ENCODE peak calls at places on chromosome 15, in eight cellular contexts. One of them, this sample, is unnamed.
A peak's percentile ranks its signal among the peaks of the same experiment; 100 is the strongest.

GRCh38 chr15:59131456-59131855 is 26.5 kb downstream of the CCNB2 start:
- DNase-seq in upper lobe of right lung: no peak
- DNase-seq in colonic mucosa: no peak
- DNase-seq in sigmoid colon: no peak
- DNase-seq in RWPE2: no peak
- DNase-seq in hepatocyte: no peak
- DNase-seq in left ventricle myocardium inferior: no peak
- DNase-seq in psoas muscle: no peak
- DNase-seq in this sample: no peak

GRCh38 chr15:63718590-63719035 is 115.1 kb downstream of the HERC1 start:
- DNase-seq in upper lobe of right lung: no peak
- DNase-seq in colonic mucosa: no peak
- DNase-seq in sigmoid colon: no peak
- DNase-seq in RWPE2: no peak
- DNase-seq in hepatocyte: peak; percentile 15
- DNase-seq in left ventricle myocardium inferior: no peak
- DNase-seq in psoas muscle: no peak
- DNase-seq in this sample: no peak

GRCh38 chr15:34359416-34359815 is 7.6 kb downstream of the LPCAT4 start:
- DNase-seq in upper lobe of right lung: peak; percentile 47
- DNase-seq in colonic mucosa: peak; percentile 57
- DNase-seq in sigmoid colon: no peak
- DNase-seq in RWPE2: peak; percentile 62
- DNase-seq in hepatocyte: no peak
- DNase-seq in left ventricle myocardium inferior: no peak
- DNase-seq in psoas muscle: no peak
- DNase-seq in this sample: no peak

GRCh38 chr15:97177135-97177704 is 783.3 kb upstream of the ARRDC4 start:
- DNase-seq in upper lobe of right lung: no peak
- DNase-seq in colonic mucosa: no peak
- DNase-seq in sigmoid colon: no peak
- DNase-seq in RWPE2: no peak
- DNase-seq in hepatocyte: peak; percentile 16
- DNase-seq in left ventricle myocardium inferior: no peak
- DNase-seq in psoas muscle: no peak
- DNase-seq in this sample: peak; percentile 32

GRCh38 chr15:75776075-75776443 is 63.4 kb upstream of the CSPG4 start:
- DNase-seq in upper lobe of right lung: no peak
- DNase-seq in colonic mucosa: no peak
- DNase-seq in sigmoid colon: no peak
- DNase-seq in RWPE2: no peak
- DNase-seq in hepatocyte: peak; percentile 33
- DNase-seq in left ventricle myocardium inferior: no peak
- DNase-seq in psoas muscle: no peak
- DNase-seq in this sample: no peak

GRCh38 chr15:25545017-25545416 is 106.2 kb upstream of the UBE3A start:
- DNase-seq in upper lobe of right lung: no peak
- DNase-seq in colonic mucosa: no peak
- DNase-seq in sigmoid colon: no peak
- DNase-seq in RWPE2: no peak
- DNase-seq in hepatocyte: no peak
- DNase-seq in left ventricle myocardium inferior: no peak
- DNase-seq in psoas muscle: no peak
- DNase-seq in this sample: peak; percentile 51

GRCh38 chr15:62940755-62941361 is 101.7 kb upstream of the TPM1 start:
- DNase-seq in upper lobe of right lung: no peak
- DNase-seq in colonic mucosa: peak; percentile 53
- DNase-seq in sigmoid colon: peak; percentile 92
- DNase-seq in RWPE2: no peak
- DNase-seq in hepatocyte: peak; percentile 65
- DNase-seq in left ventricle myocardium inferior: peak; percentile 71
- DNase-seq in psoas muscle: peak; percentile 83
- DNase-seq in this sample: peak; percentile 79

GRCh38 chr15:90762109-90762508 is 45.0 kb downstream of the BLM start:
- DNase-seq in upper lobe of right lung: peak; percentile 86
- DNase-seq in colonic mucosa: no peak
- DNase-seq in sigmoid colon: peak; percentile 79
- DNase-seq in RWPE2: no peak
- DNase-seq in hepatocyte: peak; percentile 50
- DNase-seq in left ventricle myocardium inferior: peak; percentile 77
- DNase-seq in psoas muscle: peak; percentile 64
- DNase-seq in this sample: no peak

GRCh38 chr15:68672781-68673205 is 94.0 kb downstream of the CORO2B start:
- DNase-seq in upper lobe of right lung: peak; percentile 43
- DNase-seq in colonic mucosa: no peak
- DNase-seq in sigmoid colon: peak; percentile 45
- DNase-seq in RWPE2: peak; percentile 50
- DNase-seq in hepatocyte: no peak
- DNase-seq in left ventricle myocardium inferior: no peak
- DNase-seq in psoas muscle: no peak
- DNase-seq in this sample: no peak

GRCh38 chr15:78879517-78880241 is 7.0 kb downstream of the MORF4L1 start:
- DNase-seq in upper lobe of right lung: no peak
- DNase-seq in colonic mucosa: no peak
- DNase-seq in sigmoid colon: no peak
- DNase-seq in RWPE2: no peak
- DNase-seq in hepatocyte: no peak
- DNase-seq in left ventricle myocardium inferior: no peak
- DNase-seq in psoas muscle: no peak
- DNase-seq in this sample: peak; percentile 19

GRCh38 chr15:59678620-59679019 is 10.5 kb downstream of the BNIP2 start:
- DNase-seq in upper lobe of right lung: no peak
- DNase-seq in colonic mucosa: no peak
- DNase-seq in sigmoid colon: no peak
- DNase-seq in RWPE2: no peak
- DNase-seq in hepatocyte: no peak
- DNase-seq in left ventricle myocardium inferior: no peak
- DNase-seq in psoas muscle: no peak
- DNase-seq in this sample: no peak

GRCh38 chr15:40439461-40440299 is 1.1 kb upstream of the BAHD1 start:
- DNase-seq in upper lobe of right lung: peak; percentile 80
- DNase-seq in colonic mucosa: peak; percentile 59
- DNase-seq in sigmoid colon: no peak
- DNase-seq in RWPE2: peak; percentile 78
- DNase-seq in hepatocyte: peak; percentile 72
- DNase-seq in left ventricle myocardium inferior: peak; percentile 42
- DNase-seq in psoas muscle: peak; percentile 42
- DNase-seq in this sample: peak; percentile 51

GRCh38 chr15:62549345-62549970 is 384.4 kb upstream of the C2CD4B start:
- DNase-seq in upper lobe of right lung: no peak
- DNase-seq in colonic mucosa: no peak
- DNase-seq in sigmoid colon: no peak
- DNase-seq in RWPE2: no peak
- DNase-seq in hepatocyte: peak; percentile 38
- DNase-seq in left ventricle myocardium inferior: no peak
- DNase-seq in psoas muscle: no peak
- DNase-seq in this sample: peak; percentile 53

GRCh38 chr15:62874933-62875625 is 167.5 kb upstream of the TPM1 start:
- DNase-seq in upper lobe of right lung: no peak
- DNase-seq in colonic mucosa: no peak
- DNase-seq in sigmoid colon: peak; percentile 88
- DNase-seq in RWPE2: no peak
- DNase-seq in hepatocyte: no peak
- DNase-seq in left ventricle myocardium inferior: no peak
- DNase-seq in psoas muscle: no peak
- DNase-seq in this sample: no peak

GRCh38 chr15:40702077-40702476 is 7.1 kb downstream of the RAD51 start:
- DNase-seq in upper lobe of right lung: no peak
- DNase-seq in colonic mucosa: no peak
- DNase-seq in sigmoid colon: no peak
- DNase-seq in RWPE2: no peak
- DNase-seq in hepatocyte: no peak
- DNase-seq in left ventricle myocardium inferior: no peak
- DNase-seq in psoas muscle: no peak
- DNase-seq in this sample: no peak

GRCh38 chr15:70100495-70101331 is 3.0 kb upstream of the TLE3 start:
- DNase-seq in upper lobe of right lung: peak; percentile 80
- DNase-seq in colonic mucosa: peak; percentile 66
- DNase-seq in sigmoid colon: peak; percentile 85
- DNase-seq in RWPE2: no peak
- DNase-seq in hepatocyte: peak; percentile 79
- DNase-seq in left ventricle myocardium inferior: peak; percentile 39
- DNase-seq in psoas muscle: peak; percentile 60
- DNase-seq in this sample: peak; percentile 83

GRCh38 chr15:100890850-100891249 is 11.2 kb downstream of the ALDH1A3 start:
- DNase-seq in upper lobe of right lung: no peak
- DNase-seq in colonic mucosa: no peak
- DNase-seq in sigmoid colon: peak; percentile 14
- DNase-seq in RWPE2: peak; percentile 46
- DNase-seq in hepatocyte: no peak
- DNase-seq in left ventricle myocardium inferior: no peak
- DNase-seq in psoas muscle: no peak
- DNase-seq in this sample: no peak

GRCh38 chr15:52020253-52021085 is 1.4 kb downstream of the MAPK6 start:
- DNase-seq in upper lobe of right lung: no peak
- DNase-seq in colonic mucosa: no peak
- DNase-seq in sigmoid colon: no peak
- DNase-seq in RWPE2: no peak
- DNase-seq in hepatocyte: no peak
- DNase-seq in left ventricle myocardium inferior: no peak
- DNase-seq in psoas muscle: no peak
- DNase-seq in this sample: no peak

GRCh38 chr15:36301931-36302330 is 277.5 kb upstream of the CDIN1 start:
- DNase-seq in upper lobe of right lung: no peak
- DNase-seq in colonic mucosa: no peak
- DNase-seq in sigmoid colon: no peak
- DNase-seq in RWPE2: no peak
- DNase-seq in hepatocyte: no peak
- DNase-seq in left ventricle myocardium inferior: no peak
- DNase-seq in psoas muscle: no peak
- DNase-seq in this sample: no peak

GRCh38 chr15:42511010-42511396 is 15.6 kb downstream of the SNAP23 start:
- DNase-seq in upper lobe of right lung: no peak
- DNase-seq in colonic mucosa: no peak
- DNase-seq in sigmoid colon: no peak
- DNase-seq in RWPE2: no peak
- DNase-seq in hepatocyte: peak; percentile 11
- DNase-seq in left ventricle myocardium inferior: no peak
- DNase-seq in psoas muscle: no peak
- DNase-seq in this sample: no peak
- H3K4me3 ChIP-seq in upper lobe of right lung: peak overlapping the region; percentile 36
- H3K4me3 ChIP-seq in colonic mucosa: no peak overlapping the region
- H3K4me3 ChIP-seq in sigmoid colon: peak overlapping the region; percentile 8
- H3K4me3 ChIP-seq in RWPE2: no peak overlapping the region
- H3K4me3 ChIP-seq in hepatocyte: no peak overlapping the region
- H3K4me3 ChIP-seq in left ventricle myocardium inferior: peak overlapping the region; percentile 20
- H3K4me3 ChIP-seq in psoas muscle: no peak overlapping the region
- H3K4me3 ChIP-seq in this sample: no peak overlapping the region

GRCh38 chr15:38208779-38209178 is 43.9 kb upstream of the SPRED1 start:
- DNase-seq in upper lobe of right lung: no peak
- DNase-seq in colonic mucosa: no peak
- DNase-seq in sigmoid colon: no peak
- DNase-seq in RWPE2: no peak
- DNase-seq in hepatocyte: no peak
- DNase-seq in left ventricle myocardium inferior: no peak
- DNase-seq in psoas muscle: no peak
- DNase-seq in this sample: no peak
- H3K4me1 ChIP-seq in upper lobe of right lung: peaks cover 11% of the 10 kb centered on the region
- H3K4me1 ChIP-seq in colonic mucosa: peaks cover 20% of the 10 kb centered on the region
- H3K4me1 ChIP-seq in sigmoid colon: peaks cover 9% of the 10 kb centered on the region
- H3K4me1 ChIP-seq in RWPE2: peaks cover 16% of the 10 kb centered on the region
- H3K4me1 ChIP-seq in hepatocyte: peaks cover 13% of the 10 kb centered on the region
- H3K4me1 ChIP-seq in left ventricle myocardium inferior: peaks cover 53% of the 10 kb centered on the region
- H3K4me1 ChIP-seq in psoas muscle: no peaks in the 10 kb centered on the region
- H3K4me1 ChIP-seq in this sample: peaks cover 26% of the 10 kb centered on the region

GRCh38 chr15:31330111-31330785 is 3.6 kb downstream of the KLF13 start:
- DNase-seq in upper lobe of right lung: peak; percentile 57
- DNase-seq in colonic mucosa: no peak
- DNase-seq in sigmoid colon: no peak
- DNase-seq in RWPE2: no peak
- DNase-seq in hepatocyte: no peak
- DNase-seq in left ventricle myocardium inferior: no peak
- DNase-seq in psoas muscle: no peak
- DNase-seq in this sample: peak; percentile 29
- H3K36me3 ChIP-seq in upper lobe of right lung: no peaks in the 10 kb centered on the region
- H3K36me3 ChIP-seq in colonic mucosa: no peaks in the 10 kb centered on the region
- H3K36me3 ChIP-seq in sigmoid colon: no peaks in the 10 kb centered on the region
- H3K36me3 ChIP-seq in RWPE2: peaks cover 5% of the 10 kb centered on the region
- H3K36me3 ChIP-seq in hepatocyte: no peaks in the 10 kb centered on the region
- H3K36me3 ChIP-seq in left ventricle myocardium inferior: no peaks in the 10 kb centered on the region
- H3K36me3 ChIP-seq in psoas muscle: no peaks in the 10 kb centered on the region
- H3K36me3 ChIP-seq in this sample: no peaks in the 10 kb centered on the region

GRCh38 chr15:67098768-67099282 is 33.4 kb downstream of the SMAD3 start:
- DNase-seq in upper lobe of right lung: no peak
- DNase-seq in colonic mucosa: no peak
- DNase-seq in sigmoid colon: no peak
- DNase-seq in RWPE2: no peak
- DNase-seq in hepatocyte: peak; percentile 60
- DNase-seq in left ventricle myocardium inferior: no peak
- DNase-seq in psoas muscle: no peak
- DNase-seq in this sample: no peak
- H3K4me3 ChIP-seq in upper lobe of right lung: peak overlapping the region; percentile 1
- H3K4me3 ChIP-seq in colonic mucosa: no peak overlapping the region
- H3K4me3 ChIP-seq in sigmoid colon: peak overlapping the region; percentile 5
- H3K4me3 ChIP-seq in RWPE2: no peak overlapping the region
- H3K4me3 ChIP-seq in hepatocyte: no peak overlapping the region
- H3K4me3 ChIP-seq in left ventricle myocardium inferior: peak overlapping the region; percentile 18
- H3K4me3 ChIP-seq in psoas muscle: peak overlapping the region; percentile 59
- H3K4me3 ChIP-seq in this sample: no peak overlapping the region

DNA sequence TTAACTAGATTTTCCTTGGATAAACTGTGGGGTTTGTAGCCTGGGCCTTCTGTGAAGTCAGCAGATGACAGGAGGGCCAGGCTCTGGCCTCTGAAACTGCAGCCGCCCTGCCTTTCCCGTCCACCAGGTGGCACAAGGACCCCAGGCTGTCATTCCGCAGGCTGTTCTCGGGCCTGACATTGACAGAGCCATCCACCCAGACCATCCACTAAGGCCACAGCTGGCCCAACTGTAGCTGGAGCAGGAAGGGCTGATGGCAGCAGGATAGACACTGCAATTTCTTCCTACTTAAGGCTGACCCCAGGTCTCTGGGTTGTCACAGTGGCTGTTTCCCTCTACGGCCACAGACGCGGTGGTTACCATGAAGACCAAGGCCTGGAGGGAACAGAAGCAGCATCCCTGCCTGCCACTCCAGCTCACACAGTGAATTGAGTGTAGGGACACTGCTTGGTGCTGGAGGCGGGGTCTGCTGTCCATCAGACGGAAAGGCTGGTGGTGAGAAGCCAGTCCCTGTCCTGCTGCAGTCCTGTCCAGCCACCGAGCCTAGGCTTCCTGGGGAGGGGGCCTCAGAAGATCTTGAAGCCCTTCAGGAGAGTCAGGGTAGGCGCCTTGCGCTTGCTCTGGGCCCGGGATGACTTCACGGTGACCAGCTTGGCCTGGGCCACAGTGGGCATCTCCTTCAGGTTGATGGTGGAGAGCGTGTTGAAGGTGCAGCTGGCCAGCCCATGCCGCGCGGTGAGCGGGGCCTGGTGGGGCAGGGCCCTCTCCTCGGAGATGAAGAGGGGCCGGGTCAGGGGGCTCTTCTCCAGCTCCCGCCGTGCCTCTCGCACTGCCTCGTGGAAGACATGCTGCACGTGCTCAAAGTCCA is 9.4 kb downstream of the SLC51B start:
- DNase-seq in upper lobe of right lung: peak; percentile 84
- DNase-seq in colonic mucosa: peak; percentile 78
- DNase-seq in sigmoid colon: peak; percentile 91
- DNase-seq in RWPE2: no peak
- DNase-seq in hepatocyte: peak; percentile 88
- DNase-seq in left ventricle myocardium inferior: peak; percentile 77
- DNase-seq in psoas muscle: peak; percentile 74
- DNase-seq in this sample: peak; percentile 81
- H3K4me1 ChIP-seq in upper lobe of right lung: peaks cover 18% of the 10 kb centered on the region
- H3K4me1 ChIP-seq in colonic mucosa: peaks cover 15% of the 10 kb centered on the region
- H3K4me1 ChIP-seq in sigmoid colon: peaks cover 22% of the 10 kb centered on the region
- H3K4me1 ChIP-seq in RWPE2: no peaks in the 10 kb centered on the region
- H3K4me1 ChIP-seq in hepatocyte: peaks cover 20% of the 10 kb centered on the region
- H3K4me1 ChIP-seq in left ventricle myocardium inferior: peaks cover 47% of the 10 kb centered on the region
- H3K4me1 ChIP-seq in psoas muscle: peaks cover 2% of the 10 kb centered on the region
- H3K4me1 ChIP-seq in this sample: peaks cover 34% of the 10 kb centered on the region

GRCh38 chr15:20280933-20281463 is 260.6 kb downstream of the GOLGA6L6 start:
- DNase-seq in upper lobe of right lung: no peak
- DNase-seq in colonic mucosa: no peak
- DNase-seq in sigmoid colon: no peak
- DNase-seq in RWPE2: no peak
- DNase-seq in hepatocyte: no peak
- DNase-seq in left ventricle myocardium inferior: no peak
- DNase-seq in psoas muscle: no peak
- DNase-seq in this sample: no peak
- H3K36me3 ChIP-seq in upper lobe of right lung: no peaks in the 10 kb centered on the region
- H3K36me3 ChIP-seq in colonic mucosa: no peaks in the 10 kb centered on the region
- H3K36me3 ChIP-seq in sigmoid colon: no peaks in the 10 kb centered on the region
- H3K36me3 ChIP-seq in RWPE2: no peaks in the 10 kb centered on the region
- H3K36me3 ChIP-seq in hepatocyte: no peaks in the 10 kb centered on the region
- H3K36me3 ChIP-seq in left ventricle myocardium inferior: no peaks in the 10 kb centered on the region
- H3K36me3 ChIP-seq in psoas muscle: no peaks in the 10 kb centered on the region
- H3K36me3 ChIP-seq in this sample: no peaks in the 10 kb centered on the region